ENCODE peak calls at places on chromosomes 6 and 20, in four cellular contexts. G is IMR-90, F is smooth muscle cell of the brain vasculature, R is natural killer cell. Z is an unnamed sample.

GRCh38 chr6:170378502-170378901 is 71.9 kb downstream of the FAM120B start:
- DNase-seq in G (no peak), F (no peak), R (no peak), Z (no peak)

GRCh38 chr6:2857580-2858337 is 16.1 kb upstream of the SERPINB1 start:
- DNase-seq in G (peak), F (no peak), R (peak), Z (peak)

GRCh38 chr6:43124481-43124880 is 46.6 kb upstream of the SRF start:
- DNase-seq in G (no peak), F (no peak), R (no peak), Z (no peak)

GRCh38 chr6:55469829-55470438 is 109.1 kb downstream of the HMGCLL1 start:
- DNase-seq in G (no peak), F (peak), R (no peak), Z (no peak)

GRCh38 chr6:136426627-136427377 is 123.4 kb downstream of the MAP7 start:
- DNase-seq in G (no peak), F (no peak), R (no peak), Z (no peak)

GRCh38 chr20:21527908-21528307 is 14.0 kb upstream of the NKX2-2 start:
- DNase-seq in G (no peak), F (no peak), R (no peak), Z (no peak)

GRCh38 chr6:85551264-85551663 is 42.4 kb downstream of the SNX14 start:
- DNase-seq in G (no peak), F (no peak), R (no peak), Z (peak)

GRCh38 chr20:4076671-4077070 is 61.3 kb upstream of the RNF24 start:
- DNase-seq in G (peak), F (no peak), R (no peak), Z (peak)

GRCh38 chr6:129672883-129673631 is 36.9 kb downstream of the ARHGAP18 start:
- DNase-seq in G (peak), F (peak), R (no peak), Z (peak)

GRCh38 chr6:95364016-95364604 is 213.2 kb upstream of the MANEA start:
- DNase-seq in G (peak), F (no peak), R (no peak), Z (no peak)

GRCh38 chr6:6588064-6588923 is at the start of gene LY86:
- DNase-seq in G (no peak), F (no peak), R (no peak), Z (no peak)

GRCh38 chr6:36334832-36335459 is 1.7 kb downstream of the BNIP5 start:
- DNase-seq in G (no peak), F (no peak), R (no peak), Z (no peak)

GRCh38 chr6:130578713-130579112 is 212.9 kb downstream of the TMEM200A start:
- DNase-seq in G (no peak), F (no peak), R (no peak), Z (no peak)

GRCh38 chr6:41939091-41939847 is 2.3 kb downstream of the CCND3 start:
- DNase-seq in G (peak), F (no peak), R (no peak), Z (peak)

GRCh38 chr6:158853872-158854213 is 34.7 kb upstream of the EZR start:
- DNase-seq in G (no peak), F (no peak), R (no peak), Z (no peak)

GRCh38 chr20:2151805-2152727 is 50.4 kb downstream of the STK35 start:
- DNase-seq in G (peak), F (no peak), R (no peak), Z (peak)

GRCh38 chr20:45405566-45406259 is 2.4 kb upstream of the DBNDD2 start:
- DNase-seq in G (no peak), F (no peak), R (no peak), Z (peak)

GRCh38 chr6:18147160-18147559 is 7.7 kb downstream of the TPMT start:
- DNase-seq in G (peak), F (no peak), R (no peak), Z (peak)

GRCh38 chr6:3428700-3429099 is 28.1 kb downstream of the SLC22A23 start:
- DNase-seq in G (no peak), F (no peak), R (no peak), Z (no peak)

GRCh38 chr6:82869493-82869892 is 196.1 kb downstream of the UBE3D start:
- DNase-seq in G (no peak), F (no peak), R (no peak), Z (no peak)

GRCh38 chr20:19995220-19995863 is 21.8 kb upstream of the NAA20 start:
- DNase-seq in G (peak), F (no peak), R (no peak), Z (peak)

GRCh38 chr6:31765910-31766794 is 3.7 kb downstream of the SAPCD1 start:
- DNase-seq in G (no peak), F (no peak), R (no peak), Z (peak)

GRCh38 chr20:17949899-17950298 is 18.7 kb downstream of the SNX5 start:
- DNase-seq in G (no peak), F (no peak), R (no peak), Z (no peak)

GRCh38 chr6:82589509-82590206 is 226.0 kb downstream of the TPBG start:
- DNase-seq in G (peak), F (peak), R (no peak), Z (peak)

GRCh38 chr20:47236639-47236900 is 119.9 kb downstream of the ZMYND8 start:
- DNase-seq in G (no peak), F (no peak), R (no peak), Z (no peak)

GRCh38 chr6:52392944-52393343 is 27.2 kb upstream of the EFHC1 start:
- DNase-seq in G (peak), F (no peak), R (no peak), Z (peak)

GRCh38 chr6:31479933-31480535 is 17.9 kb upstream of the MICB start:
- DNase-seq in G (no peak), F (no peak), R (no peak), Z (no peak)

GRCh38 chr6:166312832-166313231 is 4.6 kb upstream of the PRR18 start:
- DNase-seq in G (no peak), F (no peak), R (no peak), Z (no peak)

GRCh38 chr20:43911066-43911465 is 3.6 kb upstream of the TOX2 start:
- DNase-seq in G (peak), F (no peak), R (no peak), Z (peak)

GRCh38 chr20:24813936-24814335 is 135.1 kb upstream of the CST7 start:
- DNase-seq in G (no peak), F (no peak), R (no peak), Z (no peak)

GRCh38 chr20:38728911-38729642 is 4.8 kb downstream of the SLC32A1 start:
- DNase-seq in G (no peak), F (no peak), R (no peak), Z (no peak)

GRCh38 chr6:89310929-89311328 is 4.2 kb downstream of the GABRR2 start:
- DNase-seq in G (no peak), F (no peak), R (no peak), Z (peak)

GRCh38 chr6:593139-593906 is 63.6 kb downstream of the HUS1B start:
- DNase-seq in G (peak), F (peak), R (peak), Z (peak)

GRCh38 chr6:82430611-82431010 is 67.0 kb downstream of the TPBG start:
- DNase-seq in G (no peak), F (no peak), R (no peak), Z (no peak)

GRCh38 chr6:132669690-132670291 is 10.8 kb upstream of the TAAR1 start:
- DNase-seq in G (peak), F (no peak), R (no peak), Z (peak)

GRCh38 chr6:157822221-157823000 is 635 bp upstream of the SNX9 start:
- DNase-seq in G (no peak), F (no peak), R (no peak), Z (no peak)

GRCh38 chr20:63009044-63009961 is 2.5 kb upstream of the BHLHE23 start:
- DNase-seq in G (peak), F (no peak), R (peak), Z (peak)